ENCODE peak calls at places on chromosome 14, in five cellular contexts. T is mesenchymal stem cell, G is H9, C is IMR-90, D is trophoblast cell. I is an unnamed sample.
A peak's percentile ranks its signal among the peaks of the same experiment; 100 is the strongest.

GRCh38 chr14:104977681-104978647 is at the start of gene AHNAK2:
- DNase-seq in T (peak; percentile 81), G (peak; percentile 92), C (peak; percentile 67), D (peak; percentile 88), I (peak; percentile 82)

GRCh38 chr14:22854963-22855724 is 16.4 kb upstream of the LRP10 start:
- DNase-seq in T (no peak), G (no peak), C (no peak), D (no peak), I (no peak)

GRCh38 chr14:94632305-94632590 is 20.1 kb downstream of the SERPINA3 start:
- DNase-seq in T (no peak), G (no peak), C (no peak), D (no peak), I (no peak)

GRCh38 chr14:94077111-94077821 is 3.7 kb downstream of the DDX24 start:
- DNase-seq in T (no peak), G (no peak), C (no peak), D (peak; percentile 10), I (no peak)

GRCh38 chr14:72196237-72196636 is 264.0 kb downstream of the RGS6 start:
- DNase-seq in T (no peak), G (no peak), C (no peak), D (no peak), I (no peak)

GRCh38 chr14:55191881-55192616 is 664 bp upstream of the DLGAP5 start:
- DNase-seq in T (no peak), G (no peak), C (no peak), D (peak; percentile 53), I (no peak)

GRCh38 chr14:79543348-79543747 is 668.0 kb downstream of the DIO2 start:
- DNase-seq in T (no peak), G (no peak), C (no peak), D (no peak), I (no peak)

GRCh38 chr14:50829472-50830043 is 1.4 kb downstream of the NIN start:
- DNase-seq in T (no peak), G (peak; percentile 35), C (no peak), D (no peak), I (no peak)

GRCh38 chr14:63573579-63573978 is 30.4 kb upstream of the PPP2R5E start:
- DNase-seq in T (peak; percentile 60), G (no peak), C (peak; percentile 35), D (peak; percentile 38), I (no peak)

GRCh38 chr14:54738009-54738408 is 164.6 kb downstream of the GCH1 start:
- DNase-seq in T (no peak), G (no peak), C (no peak), D (no peak), I (no peak)

GRCh38 chr14:33567736-33568124 is 383.1 kb downstream of the EGLN3 start:
- DNase-seq in T (peak; percentile 50), G (no peak), C (no peak), D (no peak), I (no peak)

GRCh38 chr14:95686935-95687334 is 709 bp downstream of the TCL1B start:
- DNase-seq in T (no peak), G (no peak), C (no peak), D (peak; percentile 71), I (no peak)

GRCh38 chr14:104039214-104039613 is 46.3 kb upstream of the ASPG start:
- DNase-seq in T (no peak), G (no peak), C (no peak), D (no peak), I (no peak)

GRCh38 chr14:93219103-93219726 is 12.2 kb downstream of the UBR7 start:
- DNase-seq in T (peak; percentile 65), G (no peak), C (peak; percentile 65), D (peak; percentile 69), I (peak; percentile 5)

GRCh38 chr14:105145381-105146180 is 23.0 kb downstream of the JAG2 start:
- DNase-seq in T (no peak), G (no peak), C (no peak), D (no peak), I (no peak)

GRCh38 chr14:103819503-103820307 is 27.7 kb downstream of the PPP1R13B start:
- DNase-seq in T (peak; percentile 11), G (peak; percentile 77), C (no peak), D (no peak), I (peak; percentile 5)

GRCh38 chr14:48035836-48036235 is 360.4 kb upstream of the MDGA2 start:
- DNase-seq in T (no peak), G (peak; percentile 86), C (no peak), D (no peak), I (no peak)

GRCh38 chr14:72638021-72638420 is 255.9 kb downstream of the DPF3 start:
- DNase-seq in T (peak; percentile 92), G (no peak), C (peak; percentile 95), D (no peak), I (no peak)

GRCh38 chr14:105252552-105253328 is 4.4 kb downstream of the BTBD6 start:
- DNase-seq in T (no peak), G (no peak), C (no peak), D (no peak), I (no peak)

GRCh38 chr14:101520621-101521305 is 40.5 kb upstream of the DIO3 start:
- DNase-seq in T (no peak), G (no peak), C (no peak), D (no peak), I (no peak)

GRCh38 chr14:22432348-22432976 is 156.6 kb downstream of the DAD1 start:
- DNase-seq in T (peak; percentile 93), G (no peak), C (peak; percentile 84), D (no peak), I (no peak)

GRCh38 chr14:51182166-51182565 is 57.9 kb upstream of the TMX1 start:
- DNase-seq in T (no peak), G (no peak), C (no peak), D (no peak), I (no peak)

DNA sequence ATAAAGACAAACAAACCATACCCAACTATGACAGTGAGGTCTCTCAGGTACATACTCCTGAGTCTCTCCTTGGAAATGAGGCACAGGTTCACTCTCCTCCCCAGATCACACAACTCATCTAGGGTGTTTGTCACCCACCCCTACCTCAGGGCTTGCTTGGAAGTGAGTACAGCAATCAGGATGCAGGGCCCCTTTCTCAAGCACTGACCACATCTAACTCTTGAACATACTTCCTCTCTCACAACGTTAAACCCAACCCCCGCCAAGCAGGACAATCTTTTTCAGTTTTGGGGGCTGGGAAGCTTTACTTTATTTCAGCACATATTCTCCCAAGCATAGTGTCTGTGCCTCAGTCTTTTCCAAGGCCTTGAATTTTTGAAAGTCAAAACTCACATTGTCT is 2.5 kb upstream of the GPR65 start:
- DNase-seq in T (no peak), G (no peak), C (no peak), D (no peak), I (no peak)
- H3K23ac ChIP-seq in T (no peak overlapping the region), G (no peak overlapping the region), C (no peak overlapping the region), D (no peak overlapping the region), I (no peak overlapping the region)

DNA sequence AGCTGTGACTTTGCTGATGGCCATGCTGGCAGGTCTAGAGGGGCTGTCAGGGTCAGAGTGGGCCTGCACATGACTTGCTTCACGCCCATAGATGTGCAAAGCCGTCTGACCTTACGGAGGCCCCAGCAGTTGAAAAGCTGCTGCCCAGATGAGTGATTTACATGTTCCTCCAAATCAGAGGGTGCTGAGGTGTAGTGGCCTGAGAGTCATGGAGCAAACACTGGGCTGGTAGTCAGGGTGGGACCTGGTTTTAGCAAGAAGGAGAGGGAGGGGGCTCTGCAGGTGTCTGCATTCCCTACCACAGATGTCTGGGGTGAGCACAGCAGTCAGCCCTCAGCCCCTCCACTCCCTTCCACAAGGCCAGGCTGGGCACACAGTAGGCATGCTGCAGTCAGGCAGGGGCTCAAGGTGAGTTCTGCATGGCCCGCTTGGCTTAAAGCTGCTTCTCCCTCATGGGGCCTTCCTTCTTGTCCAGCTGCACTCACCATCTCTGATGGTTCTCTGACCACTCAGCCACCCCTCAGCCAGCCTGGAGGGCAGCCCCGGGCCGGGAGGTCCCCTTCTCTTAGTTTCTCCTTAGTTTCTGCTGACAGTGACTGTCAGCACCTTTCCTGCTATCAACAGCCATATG is 34.2 kb upstream of the EML1 start:
- DNase-seq in T (no peak), G (no peak), C (no peak), D (no peak), I (no peak)
- H3K23ac ChIP-seq in T (no peak overlapping the region), G (no peak overlapping the region), C (no peak overlapping the region), D (no peak overlapping the region), I (no peak overlapping the region)

DNA sequence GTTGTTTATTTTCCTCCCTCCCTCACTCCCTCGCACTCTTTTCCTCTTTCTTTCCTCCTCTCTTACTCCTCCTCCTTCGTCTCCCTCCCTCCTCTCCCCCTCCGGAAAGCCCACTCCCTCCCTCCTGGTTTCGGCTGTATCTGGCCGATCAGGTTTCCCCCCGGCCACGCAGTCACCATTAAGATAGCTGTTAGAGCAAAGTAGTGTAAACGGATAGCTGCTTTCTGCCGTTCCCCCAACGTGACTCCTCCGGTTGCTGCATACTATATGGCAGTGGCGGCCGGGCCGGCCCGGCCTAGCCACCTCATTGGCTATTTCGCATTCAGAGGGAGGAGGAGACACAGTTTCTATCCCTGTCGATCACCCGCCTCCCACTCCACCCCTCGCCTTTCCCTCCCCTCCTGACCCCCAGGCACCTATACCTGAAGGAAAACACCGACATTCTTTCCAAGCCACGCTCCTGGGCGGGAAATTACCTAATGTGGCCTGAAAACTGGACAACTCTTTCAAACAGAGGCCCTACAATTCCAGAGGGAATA is at the start of gene SIX4:
- DNase-seq in T (peak; percentile 87), G (peak; percentile 94), C (peak; percentile 92), D (peak; percentile 82), I (peak; percentile 73)
- H3K23ac ChIP-seq in T (peak within 1 kb of the TSS; percentile 66), G (no peak within 1 kb of the TSS), C (peak within 1 kb of the TSS; percentile 85), D (no peak within 1 kb of the TSS), I (peak within 1 kb of the TSS; percentile 92)

GRCh38 chr14:77140343-77140936 is 1.2 kb downstream of the ZDHHC22 start:
- DNase-seq in T (no peak), G (no peak), C (no peak), D (no peak), I (no peak)
- H3K23ac ChIP-seq in T (no peak overlapping the region), G (no peak overlapping the region), C (no peak overlapping the region), D (no peak overlapping the region), I (no peak overlapping the region)

GRCh38 chr14:69574266-69574953 is at the start of gene CCDC177:
- DNase-seq in T (peak; percentile 56), G (peak; percentile 75), C (peak; percentile 48), D (peak; percentile 79), I (peak; percentile 79)
- H3K23ac ChIP-seq in T (no peak within 1 kb of the TSS), G (no peak within 1 kb of the TSS), C (no peak within 1 kb of the TSS), D (no peak within 1 kb of the TSS), I (peak within 1 kb of the TSS; percentile 8)

GRCh38 chr14:90804292-90804671 is 11.9 kb downstream of the TTC7B start:
- DNase-seq in T (no peak), G (no peak), C (no peak), D (no peak), I (no peak)
- H3K23ac ChIP-seq in T (no peak overlapping the region), G (no peak overlapping the region), C (no peak overlapping the region), D (no peak overlapping the region), I (no peak overlapping the region)

DNA sequence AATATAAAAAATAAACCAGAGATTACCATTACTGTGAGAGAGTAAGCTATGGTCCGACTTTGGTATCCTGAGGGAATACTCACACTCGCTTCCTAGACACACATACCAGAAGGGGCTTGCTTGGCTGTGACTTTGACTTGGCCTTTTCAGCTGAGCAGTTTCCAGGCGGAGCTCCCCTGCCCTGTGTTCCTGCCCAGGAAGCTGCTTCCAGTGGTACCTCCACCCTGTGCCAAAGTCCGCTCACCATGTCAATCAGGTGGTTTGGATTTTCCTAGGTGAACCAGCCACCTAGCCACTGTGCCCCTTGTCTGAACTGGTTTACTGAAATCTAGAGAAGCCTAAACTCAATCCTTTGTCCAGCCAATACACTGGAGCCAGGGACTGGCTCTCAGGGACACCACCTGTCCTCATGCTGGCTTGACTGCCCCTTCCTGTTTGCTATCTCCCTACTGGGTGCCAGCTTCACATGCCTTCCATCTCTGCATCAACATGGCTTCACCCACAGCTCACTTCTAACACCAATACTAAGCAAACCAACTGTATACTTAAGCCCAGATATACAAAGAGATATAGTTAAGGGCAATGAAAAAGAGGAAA is 28.6 kb downstream of the MAX start:
- DNase-seq in T (no peak), G (no peak), C (no peak), D (no peak), I (no peak)
- H3K23ac ChIP-seq in T (peak overlapping the region; percentile 38), G (no peak overlapping the region), C (no peak overlapping the region), D (no peak overlapping the region), I (no peak overlapping the region)

I was measured in neuronal stem cell.